ENCODE peak calls at places on chromosomes 7 and 10, in ten cellular contexts. Y, U, B, X, F, K, S, C, P and A are unnamed samples.

GRCh38 chr10:119502618-119503155 is 39.8 kb downstream of the RGS10 start:
- DNase-seq in Y (peak; percentile 52), U (no peak), B (no peak), X (no peak), F (no peak), K (no peak), S (no peak), C (no peak), P (no peak), A (peak; percentile 41)

GRCh38 chr10:82981137-82981723 is 1106.2 kb downstream of the NRG3 start:
- DNase-seq in Y (no peak), U (no peak), B (peak; percentile 45), X (peak; percentile 89), F (no peak), K (no peak), S (no peak), C (no peak), P (no peak), A (no peak)

GRCh38 chr10:24952146-24952700 is at the start of gene PRTFDC1:
- DNase-seq in Y (peak; percentile 81), U (peak; percentile 66), B (no peak), X (no peak), F (no peak), K (peak; percentile 57), S (no peak), C (peak; percentile 51), P (peak; percentile 63), A (peak; percentile 53)

GRCh38 chr7:77696643-77697534 is 630 bp downstream of the RSBN1L start:
- DNase-seq in Y (peak; percentile 82), U (peak; percentile 54), B (peak; percentile 43), X (peak; percentile 24), F (peak; percentile 35), K (peak; percentile 76), S (no peak), C (peak; percentile 81), P (peak; percentile 79), A (peak; percentile 94)

GRCh38 chr10:3785849-3786290 is 861 bp upstream of the KLF6 start:
- DNase-seq in Y (peak; percentile 80), U (no peak), B (peak; percentile 60), X (no peak), F (no peak), K (peak; percentile 78), S (no peak), C (no peak), P (peak; percentile 60), A (no peak)

GRCh38 chr7:76191783-76192240 is 9.9 kb upstream of the SRRM3 start:
- DNase-seq in Y (peak; percentile 82), U (no peak), B (peak; percentile 49), X (peak; percentile 58), F (no peak), K (no peak), S (no peak), C (no peak), P (no peak), A (no peak)

GRCh38 chr7:141585592-141586510 is 34.6 kb downstream of the AGK start:
- DNase-seq in Y (no peak), U (no peak), B (peak; percentile 95), X (peak; percentile 94), F (no peak), K (no peak), S (no peak), C (no peak), P (no peak), A (no peak)

GRCh38 chr10:90421874-90422273 is 436.0 kb downstream of the HTR7 start:
- DNase-seq in Y (no peak), U (no peak), B (no peak), X (no peak), F (no peak), K (no peak), S (no peak), C (no peak), P (no peak), A (no peak)

GRCh38 chr7:51187941-51188340 is 128.7 kb downstream of the COBL start:
- DNase-seq in Y (peak; percentile 94), U (peak; percentile 38), B (no peak), X (no peak), F (no peak), K (no peak), S (no peak), C (no peak), P (no peak), A (no peak)

GRCh38 chr10:70779685-70780369 is 5.3 kb downstream of the TBATA start:
- DNase-seq in Y (peak; percentile 35), U (no peak), B (no peak), X (no peak), F (no peak), K (no peak), S (peak; percentile 69), C (peak; percentile 55), P (no peak), A (peak; percentile 63)

GRCh38 chr10:98028168-98028770 is 2.2 kb downstream of the CRTAC1 start:
- DNase-seq in Y (peak; percentile 94), U (peak; percentile 49), B (peak; percentile 3), X (no peak), F (peak; percentile 25), K (no peak), S (no peak), C (peak; percentile 74), P (peak; percentile 59), A (no peak)

GRCh38 chr7:2445898-2446555 is 30.2 kb downstream of the GRIFIN start:
- DNase-seq in Y (no peak), U (no peak), B (no peak), X (no peak), F (no peak), K (no peak), S (no peak), C (no peak), P (no peak), A (no peak)

GRCh38 chr10:31381766-31382316 is 62.8 kb downstream of the ZEB1 start:
- DNase-seq in Y (no peak), U (no peak), B (peak; percentile 55), X (peak; percentile 7), F (no peak), K (no peak), S (no peak), C (no peak), P (no peak), A (no peak)

GRCh38 chr7:134016942-134017303 is 110.2 kb upstream of the LRGUK start:
- DNase-seq in Y (no peak), U (no peak), B (no peak), X (no peak), F (no peak), K (no peak), S (no peak), C (no peak), P (no peak), A (no peak)
- TF ChIP-seq CTCF in Y (peak; percentile 30), U (peak; percentile 4), B (no peak), X (no peak), F (no peak), K (no peak), S (no peak), C (no peak), P (peak; percentile 12), A (no peak)

DNA sequence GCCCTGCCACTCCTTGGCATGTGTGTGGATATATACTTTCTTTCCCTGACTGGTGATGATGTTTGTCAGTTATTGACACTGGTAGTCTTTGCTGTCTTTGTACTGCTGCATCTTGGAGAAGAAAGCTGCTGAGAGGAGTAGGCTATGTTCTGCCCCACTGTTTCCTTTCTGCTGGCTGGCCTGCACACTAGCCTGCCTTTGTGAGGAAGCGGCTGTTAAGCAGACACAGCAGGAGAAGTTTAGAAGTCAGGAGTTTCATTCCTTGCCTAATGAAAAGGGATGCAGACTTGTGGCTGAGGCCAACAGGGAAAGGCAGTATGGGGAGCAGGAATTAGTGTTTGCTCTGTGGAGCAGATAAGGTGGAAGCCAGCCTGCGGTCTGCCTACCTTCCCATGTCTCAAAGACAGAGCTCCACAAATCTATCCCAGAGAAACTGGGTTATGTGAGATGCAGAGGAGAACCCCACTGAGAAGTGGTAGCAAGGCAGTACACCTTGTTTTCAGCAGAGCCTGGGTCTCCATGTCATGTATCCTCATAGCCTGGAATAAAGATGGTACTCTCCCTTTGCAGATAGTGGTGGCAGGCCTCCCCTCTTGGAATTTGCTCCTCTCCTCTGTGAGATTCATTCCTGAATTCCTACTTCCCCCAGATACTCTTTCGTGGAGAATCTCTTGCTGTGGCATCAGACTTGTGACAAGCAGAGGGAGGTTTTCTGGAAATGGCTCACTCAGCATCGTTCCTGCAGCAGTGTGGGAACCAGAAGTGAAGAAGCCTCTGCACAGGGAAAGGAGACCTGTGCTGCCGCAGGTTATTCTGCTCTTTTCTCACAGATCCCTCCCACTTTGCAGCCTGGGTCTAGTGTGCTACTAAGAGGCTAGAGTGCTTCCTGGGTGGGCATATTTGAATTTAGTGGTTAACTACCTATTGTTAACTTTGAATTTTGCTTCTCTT is 130.2 kb downstream of the LRRC4 start:
- DNase-seq in Y (peak; percentile 70), U (no peak), B (no peak), X (no peak), F (no peak), K (no peak), S (no peak), C (no peak), P (no peak), A (no peak)
- H3K4me3 ChIP-seq in Y (no peak overlapping the region), U (no peak overlapping the region), B (no peak overlapping the region), X (no peak overlapping the region), F (no peak overlapping the region), K (no peak overlapping the region), S (no peak overlapping the region), C (no peak overlapping the region), P (no peak overlapping the region), A (no peak overlapping the region)

GRCh38 chr10:28592953-28593352 is 60.0 kb downstream of the WAC start:
- DNase-seq in Y (no peak), U (no peak), B (peak; percentile 88), X (peak; percentile 55), F (no peak), K (no peak), S (no peak), C (no peak), P (no peak), A (no peak)

GRCh38 chr10:28593811-28594210 is 60.9 kb downstream of the WAC start:
- DNase-seq in Y (peak; percentile 57), U (no peak), B (no peak), X (no peak), F (no peak), K (no peak), S (no peak), C (no peak), P (no peak), A (no peak)

GRCh38 chr10:28600056-28600455 is 67.1 kb downstream of the WAC start:
- DNase-seq in Y (no peak), U (no peak), B (peak; percentile 15), X (no peak), F (no peak), K (no peak), S (no peak), C (no peak), P (no peak), A (no peak)

GRCh38 chr10:28594401-28594800 is 61.5 kb downstream of the WAC start:
- DNase-seq in Y (no peak), U (no peak), B (no peak), X (no peak), F (no peak), K (no peak), S (no peak), C (no peak), P (no peak), A (no peak)

GRCh38 chr10:28595618-28596017 is 62.7 kb downstream of the WAC start:
- DNase-seq in Y (no peak), U (no peak), B (peak; percentile 24), X (peak; percentile 39), F (no peak), K (no peak), S (no peak), C (no peak), P (no peak), A (no peak)
- H3K36me3 ChIP-seq in Y (peaks cover 100% of the 10 kb centered on the region), U (peaks cover 8% of the 10 kb centered on the region), B (peaks cover 20% of the 10 kb centered on the region), X (peaks cover 16% of the 10 kb centered on the region), F (peaks cover 19% of the 10 kb centered on the region), K (peaks cover 24% of the 10 kb centered on the region), S (no peaks in the 10 kb centered on the region), C (peaks cover 57% of the 10 kb centered on the region), P (no peaks in the 10 kb centered on the region), A (peaks cover 32% of the 10 kb centered on the region)

GRCh38 chr10:16521311-16522016 is at the start of gene C1QL3:
- DNase-seq in Y (peak; percentile 77), U (no peak), B (peak; percentile 21), X (no peak), F (no peak), K (no peak), S (no peak), C (no peak), P (no peak), A (no peak)
- TF ChIP-seq CTCF in Y (peak; percentile 9), U (no peak), B (no peak), X (no peak), F (no peak), K (no peak), S (no peak), C (no peak), P (no peak), A (no peak)